ENCODE peak calls at places on chromosomes 2 and 18, in seven cellular contexts. One of them, this sample, is unnamed.

GRCh38 chr2:179460530-179460929 is 195.9 kb upstream of the SESTD1 start:
- DNase-seq in activated CD4-positive, CD25-positive, alpha-beta regulatory T cell: no peak
- DNase-seq in activated T-cell treated with anti-CD3 and anti-CD28 coated beads for 1 hour: no peak
- DNase-seq in DMS79: no peak
- DNase-seq in activated CD4-positive, alpha-beta T cell treated with anti-CD3 and anti-CD28 coated beads, Interleukin-2, amount 50 U/mL, for 24 hours: no peak
- DNase-seq in Kasumi-1: no peak
- DNase-seq in A172: peak
- DNase-seq in this sample: peak

GRCh38 chr18:73638709-73639108 is 508.9 kb downstream of the FBXO15 start:
- DNase-seq in activated CD4-positive, CD25-positive, alpha-beta regulatory T cell: no peak
- DNase-seq in activated T-cell treated with anti-CD3 and anti-CD28 coated beads for 1 hour: no peak
- DNase-seq in DMS79: no peak
- DNase-seq in activated CD4-positive, alpha-beta T cell treated with anti-CD3 and anti-CD28 coated beads, Interleukin-2, amount 50 U/mL, for 24 hours: no peak
- DNase-seq in Kasumi-1: no peak
- DNase-seq in A172: peak
- DNase-seq in this sample: no peak

GRCh38 chr2:10521356-10521755 is 73.2 kb upstream of the ODC1 start:
- DNase-seq in activated CD4-positive, CD25-positive, alpha-beta regulatory T cell: no peak
- DNase-seq in activated T-cell treated with anti-CD3 and anti-CD28 coated beads for 1 hour: no peak
- DNase-seq in DMS79: no peak
- DNase-seq in activated CD4-positive, alpha-beta T cell treated with anti-CD3 and anti-CD28 coated beads, Interleukin-2, amount 50 U/mL, for 24 hours: no peak
- DNase-seq in Kasumi-1: no peak
- DNase-seq in A172: no peak
- DNase-seq in this sample: no peak

GRCh38 chr2:240766072-240766471 is 53.9 kb downstream of the KIF1A start:
- DNase-seq in activated CD4-positive, CD25-positive, alpha-beta regulatory T cell: no peak
- DNase-seq in activated T-cell treated with anti-CD3 and anti-CD28 coated beads for 1 hour: no peak
- DNase-seq in DMS79: no peak
- DNase-seq in activated CD4-positive, alpha-beta T cell treated with anti-CD3 and anti-CD28 coated beads, Interleukin-2, amount 50 U/mL, for 24 hours: no peak
- DNase-seq in Kasumi-1: no peak
- DNase-seq in A172: no peak
- DNase-seq in this sample: no peak

GRCh38 chr2:42978887-42979415 is 186.6 kb upstream of the HAAO start:
- DNase-seq in activated CD4-positive, CD25-positive, alpha-beta regulatory T cell: no peak
- DNase-seq in activated T-cell treated with anti-CD3 and anti-CD28 coated beads for 1 hour: no peak
- DNase-seq in DMS79: no peak
- DNase-seq in activated CD4-positive, alpha-beta T cell treated with anti-CD3 and anti-CD28 coated beads, Interleukin-2, amount 50 U/mL, for 24 hours: no peak
- DNase-seq in Kasumi-1: no peak
- DNase-seq in A172: no peak
- DNase-seq in this sample: no peak

GRCh38 chr18:6561029-6561861 is 146.5 kb upstream of the L3MBTL4 start:
- DNase-seq in activated CD4-positive, CD25-positive, alpha-beta regulatory T cell: no peak
- DNase-seq in activated T-cell treated with anti-CD3 and anti-CD28 coated beads for 1 hour: no peak
- DNase-seq in DMS79: peak
- DNase-seq in activated CD4-positive, alpha-beta T cell treated with anti-CD3 and anti-CD28 coated beads, Interleukin-2, amount 50 U/mL, for 24 hours: no peak
- DNase-seq in Kasumi-1: no peak
- DNase-seq in A172: no peak
- DNase-seq in this sample: no peak

GRCh38 chr2:24209389-24210105 is 34.7 kb downstream of the FAM228A start:
- DNase-seq in activated CD4-positive, CD25-positive, alpha-beta regulatory T cell: no peak
- DNase-seq in activated T-cell treated with anti-CD3 and anti-CD28 coated beads for 1 hour: no peak
- DNase-seq in DMS79: no peak
- DNase-seq in activated CD4-positive, alpha-beta T cell treated with anti-CD3 and anti-CD28 coated beads, Interleukin-2, amount 50 U/mL, for 24 hours: no peak
- DNase-seq in Kasumi-1: no peak
- DNase-seq in A172: no peak
- DNase-seq in this sample: no peak

GRCh38 chr2:127552336-127552735 is 16.9 kb downstream of the MYO7B start:
- DNase-seq in activated CD4-positive, CD25-positive, alpha-beta regulatory T cell: no peak
- DNase-seq in activated T-cell treated with anti-CD3 and anti-CD28 coated beads for 1 hour: no peak
- DNase-seq in DMS79: no peak
- DNase-seq in activated CD4-positive, alpha-beta T cell treated with anti-CD3 and anti-CD28 coated beads, Interleukin-2, amount 50 U/mL, for 24 hours: no peak
- DNase-seq in Kasumi-1: no peak
- DNase-seq in A172: no peak
- DNase-seq in this sample: no peak

GRCh38 chr18:58937204-58937603 is 72.5 kb downstream of the ZNF532 start:
- DNase-seq in activated CD4-positive, CD25-positive, alpha-beta regulatory T cell: no peak
- DNase-seq in activated T-cell treated with anti-CD3 and anti-CD28 coated beads for 1 hour: no peak
- DNase-seq in DMS79: no peak
- DNase-seq in activated CD4-positive, alpha-beta T cell treated with anti-CD3 and anti-CD28 coated beads, Interleukin-2, amount 50 U/mL, for 24 hours: no peak
- DNase-seq in Kasumi-1: peak
- DNase-seq in A172: peak
- DNase-seq in this sample: peak

GRCh38 chr2:161243873-161244272 is 64.4 kb upstream of the PSMD14 start:
- DNase-seq in activated CD4-positive, CD25-positive, alpha-beta regulatory T cell: no peak
- DNase-seq in activated T-cell treated with anti-CD3 and anti-CD28 coated beads for 1 hour: no peak
- DNase-seq in DMS79: no peak
- DNase-seq in activated CD4-positive, alpha-beta T cell treated with anti-CD3 and anti-CD28 coated beads, Interleukin-2, amount 50 U/mL, for 24 hours: no peak
- DNase-seq in Kasumi-1: no peak
- DNase-seq in A172: no peak
- DNase-seq in this sample: no peak

GRCh38 chr2:112332123-112332696 is 56.8 kb downstream of the ZC3H6 start:
- DNase-seq in activated CD4-positive, CD25-positive, alpha-beta regulatory T cell: no peak
- DNase-seq in activated T-cell treated with anti-CD3 and anti-CD28 coated beads for 1 hour: no peak
- DNase-seq in DMS79: no peak
- DNase-seq in activated CD4-positive, alpha-beta T cell treated with anti-CD3 and anti-CD28 coated beads, Interleukin-2, amount 50 U/mL, for 24 hours: no peak
- DNase-seq in Kasumi-1: no peak
- DNase-seq in A172: no peak
- DNase-seq in this sample: no peak

GRCh38 chr2:216698895-216699294 is 3.5 kb upstream of the IGFBP5 start:
- DNase-seq in activated CD4-positive, CD25-positive, alpha-beta regulatory T cell: no peak
- DNase-seq in activated T-cell treated with anti-CD3 and anti-CD28 coated beads for 1 hour: no peak
- DNase-seq in DMS79: peak
- DNase-seq in activated CD4-positive, alpha-beta T cell treated with anti-CD3 and anti-CD28 coated beads, Interleukin-2, amount 50 U/mL, for 24 hours: no peak
- DNase-seq in Kasumi-1: peak
- DNase-seq in A172: peak
- DNase-seq in this sample: peak

GRCh38 chr2:23178398-23178797 is 206.6 kb upstream of the KLHL29 start:
- DNase-seq in activated CD4-positive, CD25-positive, alpha-beta regulatory T cell: no peak
- DNase-seq in activated T-cell treated with anti-CD3 and anti-CD28 coated beads for 1 hour: no peak
- DNase-seq in DMS79: no peak
- DNase-seq in activated CD4-positive, alpha-beta T cell treated with anti-CD3 and anti-CD28 coated beads, Interleukin-2, amount 50 U/mL, for 24 hours: no peak
- DNase-seq in Kasumi-1: no peak
- DNase-seq in A172: no peak
- DNase-seq in this sample: no peak

GRCh38 chr2:6845312-6845711 is 20.4 kb downstream of the CMPK2 start:
- DNase-seq in activated CD4-positive, CD25-positive, alpha-beta regulatory T cell: no peak
- DNase-seq in activated T-cell treated with anti-CD3 and anti-CD28 coated beads for 1 hour: no peak
- DNase-seq in DMS79: no peak
- DNase-seq in activated CD4-positive, alpha-beta T cell treated with anti-CD3 and anti-CD28 coated beads, Interleukin-2, amount 50 U/mL, for 24 hours: no peak
- DNase-seq in Kasumi-1: no peak
- DNase-seq in A172: peak
- DNase-seq in this sample: no peak

GRCh38 chr2:178860551-178860950 is 53.3 kb upstream of the TTN start:
- DNase-seq in activated CD4-positive, CD25-positive, alpha-beta regulatory T cell: no peak
- DNase-seq in activated T-cell treated with anti-CD3 and anti-CD28 coated beads for 1 hour: no peak
- DNase-seq in DMS79: no peak
- DNase-seq in activated CD4-positive, alpha-beta T cell treated with anti-CD3 and anti-CD28 coated beads, Interleukin-2, amount 50 U/mL, for 24 hours: no peak
- DNase-seq in Kasumi-1: no peak
- DNase-seq in A172: no peak
- DNase-seq in this sample: no peak

GRCh38 chr2:20013061-20013721 is 723 bp upstream of the MATN3 start:
- DNase-seq in activated CD4-positive, CD25-positive, alpha-beta regulatory T cell: no peak
- DNase-seq in activated T-cell treated with anti-CD3 and anti-CD28 coated beads for 1 hour: no peak
- DNase-seq in DMS79: no peak
- DNase-seq in activated CD4-positive, alpha-beta T cell treated with anti-CD3 and anti-CD28 coated beads, Interleukin-2, amount 50 U/mL, for 24 hours: no peak
- DNase-seq in Kasumi-1: no peak
- DNase-seq in A172: no peak
- DNase-seq in this sample: peak

GRCh38 chr18:38698108-38698507 is 1132.5 kb upstream of the CELF4 start:
- DNase-seq in activated CD4-positive, CD25-positive, alpha-beta regulatory T cell: no peak
- DNase-seq in activated T-cell treated with anti-CD3 and anti-CD28 coated beads for 1 hour: no peak
- DNase-seq in DMS79: no peak
- DNase-seq in activated CD4-positive, alpha-beta T cell treated with anti-CD3 and anti-CD28 coated beads, Interleukin-2, amount 50 U/mL, for 24 hours: no peak
- DNase-seq in Kasumi-1: no peak
- DNase-seq in A172: no peak
- DNase-seq in this sample: no peak

GRCh38 chr18:44130365-44130942 is 550.2 kb upstream of the SETBP1 start:
- DNase-seq in activated CD4-positive, CD25-positive, alpha-beta regulatory T cell: no peak
- DNase-seq in activated T-cell treated with anti-CD3 and anti-CD28 coated beads for 1 hour: no peak
- DNase-seq in DMS79: no peak
- DNase-seq in activated CD4-positive, alpha-beta T cell treated with anti-CD3 and anti-CD28 coated beads, Interleukin-2, amount 50 U/mL, for 24 hours: no peak
- DNase-seq in Kasumi-1: peak
- DNase-seq in A172: peak
- DNase-seq in this sample: peak

GRCh38 chr2:127568128-127568527 is 32.6 kb downstream of the MYO7B start:
- DNase-seq in activated CD4-positive, CD25-positive, alpha-beta regulatory T cell: no peak
- DNase-seq in activated T-cell treated with anti-CD3 and anti-CD28 coated beads for 1 hour: no peak
- DNase-seq in DMS79: no peak
- DNase-seq in activated CD4-positive, alpha-beta T cell treated with anti-CD3 and anti-CD28 coated beads, Interleukin-2, amount 50 U/mL, for 24 hours: no peak
- DNase-seq in Kasumi-1: no peak
- DNase-seq in A172: no peak
- DNase-seq in this sample: no peak

GRCh38 chr2:238873841-238874240 is 26.0 kb downstream of the TWIST2 start:
- DNase-seq in activated CD4-positive, CD25-positive, alpha-beta regulatory T cell: no peak
- DNase-seq in activated T-cell treated with anti-CD3 and anti-CD28 coated beads for 1 hour: no peak
- DNase-seq in DMS79: no peak
- DNase-seq in activated CD4-positive, alpha-beta T cell treated with anti-CD3 and anti-CD28 coated beads, Interleukin-2, amount 50 U/mL, for 24 hours: no peak
- DNase-seq in Kasumi-1: no peak
- DNase-seq in A172: no peak
- DNase-seq in this sample: no peak

GRCh38 chr2:135074216-135074615 is 22.1 kb downstream of the RAB3GAP1 start:
- DNase-seq in activated CD4-positive, CD25-positive, alpha-beta regulatory T cell: no peak
- DNase-seq in activated T-cell treated with anti-CD3 and anti-CD28 coated beads for 1 hour: no peak
- DNase-seq in DMS79: no peak
- DNase-seq in activated CD4-positive, alpha-beta T cell treated with anti-CD3 and anti-CD28 coated beads, Interleukin-2, amount 50 U/mL, for 24 hours: no peak
- DNase-seq in Kasumi-1: no peak
- DNase-seq in A172: no peak
- DNase-seq in this sample: no peak

GRCh38 chr2:174970092-174970491 is 35.1 kb downstream of the CHN1 start:
- DNase-seq in activated CD4-positive, CD25-positive, alpha-beta regulatory T cell: no peak
- DNase-seq in activated T-cell treated with anti-CD3 and anti-CD28 coated beads for 1 hour: no peak
- DNase-seq in DMS79: no peak
- DNase-seq in activated CD4-positive, alpha-beta T cell treated with anti-CD3 and anti-CD28 coated beads, Interleukin-2, amount 50 U/mL, for 24 hours: no peak
- DNase-seq in Kasumi-1: no peak
- DNase-seq in A172: no peak
- DNase-seq in this sample: no peak

GRCh38 chr2:147149589-147150245 is 695.1 kb upstream of the ACVR2A start:
- DNase-seq in activated CD4-positive, CD25-positive, alpha-beta regulatory T cell: no peak
- DNase-seq in activated T-cell treated with anti-CD3 and anti-CD28 coated beads for 1 hour: no peak
- DNase-seq in DMS79: no peak
- DNase-seq in activated CD4-positive, alpha-beta T cell treated with anti-CD3 and anti-CD28 coated beads, Interleukin-2, amount 50 U/mL, for 24 hours: no peak
- DNase-seq in Kasumi-1: no peak
- DNase-seq in A172: peak
- DNase-seq in this sample: peak

This sample was measured in A673.